ENCODE peak calls at places on chromosomes 1 and 21, in four cellular contexts. H is myocyte, R is T-helper 17 cell, G is IMR-90. A is an unnamed sample.

GRCh38 chr1:224216380-224216779 is 33.3 kb downstream of the DEGS1 start:
- DNase-seq in H (no peak), R (no peak), G (no peak), A (no peak)

GRCh38 chr1:110187139-110187890 is 22.8 kb upstream of the KCNC4 start:
- DNase-seq in G (no peak), H (peak), R (no peak), A (no peak)

GRCh38 chr1:162383091-162383490 is 1.6 kb downstream of the C1orf226 start:
- DNase-seq in R (no peak), H (no peak), G (no peak), A (no peak)

GRCh38 chr1:64505944-64506658 is 36.2 kb downstream of the CACHD1 start:
- DNase-seq in R (no peak), H (no peak), G (no peak), A (peak)

GRCh38 chr1:24308365-24309015 is 10.7 kb upstream of the GRHL3 start:
- DNase-seq in G (no peak), R (no peak), H (peak), A (no peak)

GRCh38 chr1:207396360-207396759 is 57.8 kb upstream of the CR2 start:
- DNase-seq in R (no peak), G (no peak), H (no peak), A (no peak)

GRCh38 chr1:222754386-222755139 is 17.6 kb downstream of the FAM177B start:
- DNase-seq in G (peak), H (peak), R (no peak), A (peak)

GRCh38 chr1:31795801-31796621 is 19.8 kb downstream of the SPOCD1 start:
- DNase-seq in H (peak), R (no peak), G (peak), A (peak)

GRCh38 chr1:7941437-7941793 is 776 bp upstream of the TNFRSF9 start:
- DNase-seq in R (no peak), G (peak), H (peak), A (no peak)

GRCh38 chr1:226443439-226443838 is 35.5 kb upstream of the PARP1 start:
- DNase-seq in R (no peak), H (no peak), G (peak), A (peak)

GRCh38 chr1:61450454-61451213 is 274.3 kb downstream of the TM2D1 start:
- DNase-seq in G (no peak), H (no peak), R (no peak), A (no peak)

GRCh38 chr1:179380299-179380698 is 14.5 kb downstream of the AXDND1 start:
- DNase-seq in R (no peak), H (no peak), G (no peak), A (no peak)

GRCh38 chr1:11613347-11613746 is 40.9 kb downstream of the FBXO2 start:
- DNase-seq in G (no peak), H (no peak), R (no peak), A (no peak)

GRCh38 chr1:19754482-19754881 is 45.2 kb downstream of the TMCO4 start:
- DNase-seq in G (no peak), H (no peak), R (no peak), A (no peak)

GRCh38 chr1:44884746-44885145 is 41.7 kb upstream of the PTCH2 start:
- DNase-seq in R (no peak), H (no peak), G (no peak), A (no peak)

GRCh38 chr21:38768385-38769071 is 37.2 kb upstream of the ETS2 start:
- DNase-seq in R (no peak), G (peak), H (peak), A (no peak)